ENCODE peak calls at places on chromosomes 7 and 10, in five cellular contexts. Q is mesenchymal stem cell, F is neuronal stem cell, D is H9, P is H1. Y is an unnamed sample.

GRCh38 chr10:14548474-14548873 is 217.8 kb upstream of the FRMD4A start:
- DNase-seq in P (no peak), Q (no peak), D (no peak), F (no peak), Y (no peak)

GRCh38 chr10:44981172-44982113 is 2.8 kb upstream of the DEPP1 start:
- DNase-seq in D (no peak), P (no peak), F (no peak), Q (peak; percentile 90), Y (peak; percentile 92)

GRCh38 chr10:116080553-116080952 is 192.5 kb downstream of the GFRA1 start:
- DNase-seq in Q (no peak), D (peak; percentile 70), P (no peak), F (no peak), Y (peak; percentile 35)

GRCh38 chr10:53122265-53122664 is 349.7 kb upstream of the MBL2 start:
- DNase-seq in F (no peak), Q (no peak), P (no peak), D (no peak), Y (no peak)

GRCh38 chr10:44922826-44923545 is 11.8 kb downstream of the TMEM72 start:
- DNase-seq in Q (no peak), P (no peak), F (no peak), D (no peak), Y (no peak)

GRCh38 chr7:132061931-132062330 is 505.5 kb upstream of the PODXL start:
- DNase-seq in D (no peak), P (no peak), F (no peak), Q (no peak), Y (peak; percentile 15)

GRCh38 chr10:9227679-9228365 is 1173.3 kb downstream of the GATA3 start:
- DNase-seq in F (no peak), P (no peak), D (no peak), Q (no peak), Y (no peak)

GRCh38 chr10:17607603-17608332 is 9.4 kb downstream of the HACD1 start:
- DNase-seq in Q (peak; percentile 67), D (no peak), F (peak; percentile 39), P (no peak), Y (peak; percentile 68)

GRCh38 chr10:115980470-115980869 is 292.5 kb downstream of the GFRA1 start:
- DNase-seq in P (no peak), D (no peak), Q (peak; percentile 17), F (no peak), Y (no peak)

GRCh38 chr10:71963351-71963755 is 842 bp upstream of the CHST3 start:
- DNase-seq in P (peak; percentile 57), F (no peak), D (no peak), Q (no peak), Y (no peak)

GRCh38 chr7:157097569-157097968 is 41.2 kb upstream of the UBE3C start:
- DNase-seq in Q (no peak), P (no peak), F (no peak), D (no peak), Y (no peak)

GRCh38 chr10:114544045-114544659 is 113.9 kb downstream of the ABLIM1 start:
- DNase-seq in Q (no peak), P (no peak), D (no peak), F (no peak), Y (no peak)

GRCh38 chr10:68628576-68629127 is 68.5 kb downstream of the TET1 start:
- DNase-seq in F (no peak), P (no peak), D (no peak), Q (no peak), Y (peak; percentile 34)

GRCh38 chr7:84027678-84028077 is 166.9 kb downstream of the SEMA3A start:
- DNase-seq in F (no peak), Q (no peak), D (no peak), P (no peak), Y (no peak)

GRCh38 chr10:112844681-112845080 is 105.4 kb upstream of the TCF7L2 start:
- DNase-seq in P (no peak), Q (no peak), D (no peak), F (no peak), Y (no peak)

GRCh38 chr7:131699323-131699722 is 142.9 kb upstream of the PODXL start:
- DNase-seq in D (no peak), Q (no peak), P (no peak), F (no peak), Y (no peak)

GRCh38 chr10:5284311-5285057 is 80.3 kb upstream of the UCN3 start:
- DNase-seq in D (no peak), Q (peak; percentile 85), F (no peak), P (no peak), Y (peak; percentile 64)

GRCh38 chr10:94002156-94002555 is 8.4 kb downstream of the PLCE1 start:
- DNase-seq in F (no peak), D (no peak), Q (no peak), P (no peak), Y (no peak)

GRCh38 chr7:158001003-158001402 is 586.6 kb downstream of the PTPRN2 start:
- DNase-seq in D (no peak), P (no peak), F (no peak), Q (no peak), Y (no peak)

GRCh38 chr7:140533394-140533872 is 54.1 kb upstream of the MKRN1 start:
- DNase-seq in D (no peak), P (no peak), Q (peak; percentile 23), F (no peak), Y (peak; percentile 29)

GRCh38 chr7:36303202-36304098 is 86.2 kb upstream of the ANLN start:
- DNase-seq in D (no peak), Q (peak; percentile 98), P (no peak), F (no peak), Y (peak; percentile 95)

GRCh38 chr10:102113956-102114857 is 6.0 kb downstream of the LDB1 start:
- DNase-seq in F (no peak), Q (peak; percentile 55), D (peak; percentile 38), P (peak; percentile 62), Y (no peak)

GRCh38 chr7:42886866-42887509 is 24.9 kb downstream of the C7orf25 start:
- DNase-seq in Q (no peak), D (no peak), F (no peak), P (no peak), Y (no peak)

GRCh38 chr10:13268841-13269240 is 31.0 kb downstream of the PHYH start:
- DNase-seq in D (no peak), Q (no peak), F (no peak), P (no peak), Y (no peak)

GRCh38 chr7:151051108-151051507 is 2.8 kb downstream of the ASIC3 start:
- DNase-seq in Q (peak; percentile 87), P (peak; percentile 92), F (peak; percentile 78), D (peak; percentile 90), Y (peak; percentile 77)

GRCh38 chr7:73520673-73521635 is 1.1 kb downstream of the BAZ1B start:
- DNase-seq in F (no peak), Q (peak; percentile 48), P (no peak), D (no peak), Y (peak; percentile 30)
- H3K14ac ChIP-seq in F (peak overlapping the region; percentile 21), Q (no peak overlapping the region), P (no peak overlapping the region), D (peak overlapping the region; percentile 75), Y (peak overlapping the region; percentile 54)

GRCh38 chr7:117171106-117171505 is 151.8 kb downstream of the WNT2 start:
- DNase-seq in Q (no peak), P (no peak), D (peak; percentile 36), F (no peak), Y (no peak)
- H3K14ac ChIP-seq in Q (no peak overlapping the region), P (no peak overlapping the region), D (no peak overlapping the region), F (no peak overlapping the region), Y (peak overlapping the region; percentile 74)

GRCh38 chr10:78312197-78313046 is 278.8 kb downstream of the RPS24 start:
- DNase-seq in F (no peak), Q (peak; percentile 88), P (peak; percentile 20), D (peak; percentile 14), Y (peak; percentile 40)
- H3K14ac ChIP-seq in F (no peak overlapping the region), Q (no peak overlapping the region), P (no peak overlapping the region), D (no peak overlapping the region), Y (no peak overlapping the region)

DNA sequence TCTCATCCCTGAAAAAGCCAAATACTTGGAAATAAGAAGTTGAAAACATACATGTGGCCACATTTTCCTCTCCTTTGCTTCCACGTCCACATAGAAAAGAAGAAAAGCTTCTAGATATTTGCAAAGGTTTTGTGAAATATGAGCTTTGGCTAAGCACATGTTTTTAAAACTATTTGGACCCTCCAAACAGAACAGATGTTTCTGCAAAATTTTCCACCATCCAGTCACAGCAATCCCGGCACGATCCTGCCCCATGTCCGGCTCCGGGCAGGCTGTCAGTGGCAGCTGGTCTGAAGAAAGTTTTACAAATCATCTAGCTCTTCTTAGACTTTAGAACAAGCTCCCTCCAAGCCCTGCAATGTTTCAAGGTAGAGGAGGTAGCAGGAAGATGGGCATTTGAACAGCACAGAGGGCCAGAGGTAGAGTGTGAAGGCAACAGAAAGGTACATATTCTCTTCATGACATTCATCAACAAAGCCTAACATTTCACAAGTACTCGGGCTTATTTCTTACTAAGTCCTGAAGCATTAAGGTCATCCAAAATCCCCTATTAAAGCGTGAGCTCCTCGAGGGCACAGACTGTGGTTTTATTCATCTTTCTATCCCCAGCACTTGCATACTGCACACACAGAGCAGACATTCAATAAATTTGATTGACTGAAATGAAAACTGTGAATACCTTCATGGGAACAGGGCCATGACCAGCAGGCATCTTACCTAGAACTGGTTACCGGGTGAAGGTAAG is 110.1 kb downstream of the JAZF1 start:
- DNase-seq in Q (no peak), F (no peak), D (no peak), P (no peak), Y (no peak)
- H3K14ac ChIP-seq in Q (no peak overlapping the region), F (no peak overlapping the region), D (no peak overlapping the region), P (no peak overlapping the region), Y (peak overlapping the region; percentile 66)

GRCh38 chr10:130360826-130361311 is 224.7 kb downstream of the GLRX3 start:
- DNase-seq in P (no peak), D (no peak), Q (no peak), F (no peak), Y (no peak)
- H3K14ac ChIP-seq in P (no peak overlapping the region), D (peak overlapping the region; percentile 50), Q (no peak overlapping the region), F (peak overlapping the region; percentile 90), Y (no peak overlapping the region)

GRCh38 chr7:117806011-117806410 is 67.2 kb downstream of the CTTNBP2 start:
- DNase-seq in D (no peak), P (no peak), Q (no peak), F (no peak), Y (no peak)
- H3K14ac ChIP-seq in D (no peak overlapping the region), P (no peak overlapping the region), Q (no peak overlapping the region), F (no peak overlapping the region), Y (no peak overlapping the region)

DNA sequence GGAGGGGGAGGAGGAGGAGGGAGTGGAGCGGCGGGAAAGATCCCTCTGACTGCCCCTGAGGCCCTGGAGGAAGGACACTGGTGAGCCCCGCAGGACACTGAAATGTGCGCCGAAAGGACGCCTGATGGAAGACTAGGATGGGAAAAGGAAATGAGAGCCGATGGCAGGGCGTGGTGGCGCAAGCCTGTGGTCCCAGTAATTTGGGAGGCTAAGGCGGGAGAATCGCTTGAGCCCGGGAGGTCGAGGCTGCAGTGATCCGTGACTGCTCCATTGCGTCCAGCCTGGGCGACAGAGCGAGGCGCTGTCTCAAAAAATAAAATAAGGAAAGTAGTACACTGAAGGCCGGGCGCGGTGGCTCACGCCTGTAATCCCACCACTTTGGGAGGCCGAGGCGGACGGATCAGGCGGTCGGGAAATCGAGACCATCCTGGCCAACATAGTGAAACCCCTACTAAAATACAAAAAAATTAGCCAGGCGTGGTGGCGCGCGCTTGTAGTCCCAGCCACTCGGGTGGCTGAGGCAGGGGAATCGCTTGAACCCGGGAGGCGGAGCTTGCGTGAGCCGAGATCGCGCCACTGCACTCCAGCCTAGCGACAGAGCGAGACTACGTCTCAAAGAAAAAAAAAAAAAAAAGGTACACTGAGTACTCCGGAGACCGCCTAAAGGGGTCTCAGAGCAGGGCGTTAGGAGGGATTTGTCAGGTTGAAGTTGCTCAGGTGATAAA is 561 bp upstream of the HNRNPF start:
- DNase-seq in D (no peak), P (no peak), Q (no peak), F (no peak), Y (no peak)
- H3K14ac ChIP-seq in D (peak overlapping the region; percentile 85), P (no peak overlapping the region), Q (peak overlapping the region; percentile 88), F (no peak overlapping the region), Y (peak overlapping the region; percentile 99)

GRCh38 chr7:7970113-7970619 is 1.6 kb downstream of the GLCCI1 start:
- DNase-seq in F (peak; percentile 14), D (no peak), P (no peak), Q (no peak), Y (no peak)
- H3K14ac ChIP-seq in F (no peak overlapping the region), D (no peak overlapping the region), P (no peak overlapping the region), Q (no peak overlapping the region), Y (peak overlapping the region; percentile 35)